ENCODE peak calls at places on chromosomes 4 and X, in four cellular contexts. H is psoas muscle, Q is heart right ventricle, S is suprapubic skin. R is an unnamed sample.

GRCh38 chr4:28146191-28146590 is 1285.5 kb downstream of the STIM2 start:
- DNase-seq in Q (no peak), H (no peak), S (no peak), R (no peak)

GRCh38 chr4:36573441-36573840 is 292.0 kb downstream of the DTHD1 start:
- DNase-seq in S (no peak), H (no peak), Q (no peak), R (no peak)

GRCh38 chr4:159747983-159748382 is 645.1 kb downstream of the RAPGEF2 start:
- DNase-seq in S (no peak), H (no peak), Q (no peak), R (no peak)

GRCh38 chr4:139530833-139531427 is 25.1 kb downstream of the SETD7 start:
- DNase-seq in S (no peak), H (peak; percentile 31), Q (peak; percentile 57), R (peak; percentile 54)

GRCh38 chr4:87985097-87985886 is 9.8 kb downstream of the SPP1 start:
- DNase-seq in Q (peak; percentile 55), S (no peak), H (no peak), R (peak; percentile 43)

GRCh38 chrX:70166601-70167590 is 10.4 kb upstream of the DGAT2L6 start:
- DNase-seq in S (no peak), Q (no peak), H (no peak), R (no peak)

GRCh38 chr4:186570193-186570996 is 15.0 kb upstream of the MTNR1A start:
- DNase-seq in H (no peak), S (no peak), Q (no peak), R (no peak)

GRCh38 chr4:138959421-138959820 is 56.2 kb upstream of the NOCT start:
- DNase-seq in H (no peak), Q (no peak), S (no peak), R (no peak)

GRCh38 chrX:123964155-123964554 is 2.6 kb downstream of the STAG2 start:
- DNase-seq in S (no peak), Q (no peak), H (no peak), R (no peak)

GRCh38 chrX:3320471-3321046 is 25.9 kb downstream of the MXRA5 start:
- DNase-seq in Q (no peak), H (no peak), S (no peak), R (no peak)

GRCh38 chr4:148116264-148116663 is 325.9 kb downstream of the NR3C2 start:
- DNase-seq in Q (peak; percentile 17), S (no peak), H (no peak), R (no peak)

GRCh38 chrX:14497184-14497666 is 32.1 kb upstream of the GLRA2 start:
- DNase-seq in Q (no peak), S (no peak), H (no peak), R (no peak)

GRCh38 chr4:2630556-2631273 is 94.3 kb downstream of the FAM193A start:
- DNase-seq in H (no peak), S (peak; percentile 53), Q (no peak), R (no peak)

GRCh38 chr4:10048931-10049655 is 27.8 kb upstream of the SLC2A9 start:
- DNase-seq in Q (no peak), H (no peak), S (no peak), R (no peak)

GRCh38 chrX:54180403-54180802 is 2.7 kb downstream of the FAM120C start:
- DNase-seq in H (no peak), S (no peak), Q (no peak), R (no peak)

GRCh38 chrX:68909945-68910344 is 81.1 kb downstream of the EFNB1 start:
- DNase-seq in Q (no peak), S (no peak), H (no peak), R (no peak)

GRCh38 chrX:65587616-65588526 is 53.3 kb upstream of the LAS1L start:
- DNase-seq in H (peak; percentile 75), Q (peak; percentile 60), S (peak; percentile 82), R (peak; percentile 73)

GRCh38 chrX:65586491-65586890 is 51.9 kb upstream of the LAS1L start:
- DNase-seq in H (no peak), Q (no peak), S (no peak), R (no peak)

GRCh38 chrX:65589304-65589703 is 54.7 kb upstream of the LAS1L start:
- DNase-seq in S (no peak), H (no peak), Q (no peak), R (no peak)

GRCh38 chrX:65591206-65591605 is 56.6 kb upstream of the LAS1L start:
- DNase-seq in H (no peak), Q (no peak), S (no peak), R (no peak)

GRCh38 chrX:65588795-65589194 is 54.2 kb upstream of the LAS1L start:
- DNase-seq in Q (no peak), H (no peak), S (no peak), R (no peak)
- H3K27ac ChIP-seq in Q (no peak overlapping the region), H (no peak overlapping the region), S (peak overlapping the region; percentile 48), R (no peak overlapping the region)

DNA sequence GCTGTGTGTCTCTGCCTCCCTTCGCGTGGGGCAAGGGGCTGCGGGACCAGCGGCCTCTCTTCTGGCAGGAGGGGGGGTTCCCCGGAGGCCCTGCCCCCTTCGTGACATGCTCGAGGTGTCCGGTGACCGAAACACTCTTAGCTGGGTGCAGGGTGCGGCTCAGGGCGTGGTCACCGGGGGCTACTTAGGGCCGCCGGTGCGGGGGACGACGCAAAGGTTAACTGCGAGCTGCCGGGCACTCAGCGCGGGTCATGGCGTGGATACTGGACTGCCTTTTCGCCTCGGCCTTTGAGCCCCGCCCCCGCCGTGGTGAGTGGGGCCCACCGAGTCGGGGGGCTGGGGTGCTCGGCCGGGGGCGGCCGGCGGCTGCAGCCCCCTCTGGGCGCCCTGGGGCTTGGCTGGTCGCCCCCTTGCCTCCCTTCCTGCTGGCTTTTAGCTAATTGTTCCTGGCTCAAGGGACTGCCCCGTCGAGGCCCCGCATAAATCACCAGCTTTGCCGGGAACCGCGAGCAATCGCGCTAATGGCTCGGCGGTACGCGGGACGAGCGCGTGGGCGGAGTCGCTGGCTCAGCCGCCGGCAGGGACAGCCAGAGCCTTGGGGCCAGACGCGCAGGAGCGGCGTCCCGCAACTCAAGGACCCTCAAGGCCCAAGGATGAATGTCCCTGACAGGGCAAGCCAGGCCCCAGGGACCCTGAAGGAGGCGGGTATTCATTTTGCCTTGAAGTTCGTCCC is at the start of gene ARHGAP36:
- DNase-seq in H (no peak), Q (no peak), S (no peak), R (no peak)
- H3K27me3 ChIP-seq in H (no peaks in the 10 kb centered on the region), Q (peaks cover 6% of the 10 kb centered on the region), S (peaks cover 18% of the 10 kb centered on the region), R (peaks cover 12% of the 10 kb centered on the region)

GRCh38 chrX:96909291-96909690 is 25.6 kb downstream of the RPA4 start:
- DNase-seq in H (no peak), Q (no peak), S (no peak), R (no peak)

GRCh38 chrX:96907888-96908287 is 24.2 kb downstream of the RPA4 start:
- DNase-seq in S (no peak), Q (no peak), H (no peak), R (no peak)

DNA sequence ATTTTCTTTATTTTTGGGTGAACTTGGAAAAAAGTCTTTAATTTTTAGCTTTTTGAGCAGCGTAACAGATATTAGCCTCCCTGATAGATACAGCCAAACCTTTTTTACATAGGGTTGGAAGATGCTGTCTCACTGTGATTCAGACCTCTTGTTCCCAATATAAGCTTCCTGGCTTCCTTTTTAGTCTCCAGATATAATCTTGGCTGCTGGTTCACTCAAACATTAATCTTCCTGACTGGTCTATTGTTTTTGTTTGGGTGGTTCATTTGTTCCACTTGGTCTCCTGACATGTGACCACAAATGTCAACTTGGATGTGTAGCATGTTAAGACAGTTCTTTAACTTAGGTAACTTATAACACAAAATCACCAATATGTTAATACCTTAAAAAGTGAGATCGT is 23.0 kb downstream of the RPA4 start:
- DNase-seq in Q (no peak), S (no peak), H (no peak), R (no peak)
- H3K27ac ChIP-seq in Q (no peak overlapping the region), S (no peak overlapping the region), H (no peak overlapping the region), R (no peak overlapping the region)

DNA sequence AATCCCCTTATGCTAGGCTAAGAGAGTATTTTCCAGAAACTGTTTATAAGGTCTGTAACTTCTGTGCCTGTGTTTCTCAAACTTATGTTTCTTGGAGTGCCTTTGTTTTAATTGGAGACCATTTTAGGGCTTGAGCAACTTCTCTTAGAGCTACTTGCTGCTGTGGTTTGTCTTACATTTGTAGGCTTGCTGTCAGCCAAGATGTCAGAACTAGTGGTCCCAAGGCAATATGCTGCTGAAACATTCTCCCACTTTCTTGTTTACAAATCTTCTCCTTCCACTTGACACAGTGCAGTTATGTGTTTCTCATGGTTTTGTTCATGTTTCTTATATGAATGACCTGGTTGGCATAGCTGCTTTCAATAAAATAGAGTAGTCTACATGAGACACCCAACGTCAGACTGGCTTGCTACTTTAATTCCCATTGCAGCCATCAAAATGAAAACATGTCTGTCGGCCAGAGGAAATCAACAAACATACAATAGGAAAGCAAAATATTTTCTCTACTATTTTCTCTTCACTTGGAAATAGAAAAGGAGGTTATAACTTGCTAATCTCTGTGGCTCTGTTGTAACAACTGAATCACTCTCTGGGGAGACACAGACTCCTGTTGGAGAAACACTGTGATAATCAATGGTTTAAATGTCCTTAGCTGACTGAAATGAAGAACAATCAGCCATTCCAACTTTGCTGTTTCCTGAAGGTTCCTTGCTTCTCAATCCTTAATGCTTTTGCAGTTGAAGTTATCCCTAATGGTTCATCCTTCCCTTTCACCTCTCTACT is 426.4 kb downstream of the PDGFC start:
- DNase-seq in S (no peak), Q (peak; percentile 4), H (no peak), R (no peak)
- H3K27me3 ChIP-seq in S (no peaks in the 10 kb centered on the region), Q (no peaks in the 10 kb centered on the region), H (no peaks in the 10 kb centered on the region), R (no peaks in the 10 kb centered on the region)

GRCh38 chr4:103099691-103100392 is at the start of gene BDH2:
- DNase-seq in H (no peak), S (no peak), Q (peak; percentile 79), R (peak; percentile 72)

GRCh38 chr4:103100691-103101090 is 1.1 kb upstream of the BDH2 start:
- DNase-seq in H (no peak), S (no peak), Q (no peak), R (no peak)

GRCh38 chr4:103098331-103098730 is 1.3 kb downstream of the BDH2 start:
- DNase-seq in Q (no peak), S (no peak), H (no peak), R (no peak)

GRCh38 chr4:103097112-103097511 is 2.5 kb downstream of the BDH2 start:
- DNase-seq in Q (no peak), H (no peak), S (no peak), R (no peak)

DNA sequence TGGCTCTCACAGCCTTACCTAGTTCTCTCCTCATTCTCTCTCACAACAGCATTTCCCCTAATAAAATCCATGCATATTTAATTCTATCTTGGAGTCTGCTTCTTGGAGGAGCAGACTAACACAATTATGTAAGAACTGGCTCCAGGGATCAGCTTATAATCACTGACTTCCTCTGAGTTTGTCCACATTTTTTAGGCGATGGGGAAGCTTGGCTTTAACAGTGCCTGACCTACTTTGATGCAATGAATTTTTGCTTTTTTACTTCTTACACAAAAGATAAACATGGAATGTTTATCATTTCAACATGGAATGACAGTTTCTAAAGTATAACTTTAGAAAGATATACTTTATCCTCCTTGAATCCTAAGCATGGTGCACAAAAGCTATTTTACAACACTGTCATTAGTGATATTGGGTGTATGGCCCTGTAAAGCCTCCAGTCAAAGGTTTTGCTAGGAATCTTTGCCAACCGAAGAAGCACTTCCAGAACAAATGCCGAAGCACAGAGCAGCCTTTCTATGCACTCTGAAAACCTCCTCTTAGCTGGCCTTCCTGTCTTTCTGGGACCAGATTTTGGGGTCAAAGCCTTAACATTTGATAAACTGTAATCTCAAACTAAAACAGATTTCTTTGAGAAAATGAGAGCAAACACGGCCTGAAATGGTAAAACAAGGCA is 750 bp downstream of the BDH2 start:
- DNase-seq in H (no peak), S (no peak), Q (no peak), R (no peak)
- H3K27ac ChIP-seq in H (peak overlapping the region; percentile 71), S (peak overlapping the region; percentile 74), Q (no peak overlapping the region), R (peak overlapping the region; percentile 58)

GRCh38 chr4:112511294-112512118 is 4.5 kb downstream of the NEUROG2 start:
- DNase-seq in S (no peak), H (no peak), Q (no peak), R (no peak)
- H3K27me3 ChIP-seq in S (peaks cover 100% of the 10 kb centered on the region), H (peaks cover 38% of the 10 kb centered on the region), Q (peaks cover 95% of the 10 kb centered on the region), R (peaks cover 12% of the 10 kb centered on the region)

R was measured in lung.